ENCODE peak calls at places on chromosomes 12 and 14, in six cellular contexts. W, L, B, G, Y and J are unnamed samples.

GRCh38 chr12:126791122-126791521 is 1475.8 kb upstream of the TMEM132C start:
- DNase-seq in L (no peak), G (no peak), B (no peak), W (no peak), Y (no peak), J (no peak)

GRCh38 chr12:27552886-27553560 is 29.0 kb downstream of the PPFIBP1 start:
- DNase-seq in Y (no peak), G (no peak), W (no peak), B (no peak), L (no peak), J (no peak)

GRCh38 chr14:95504135-95505029 is 12.1 kb downstream of the SYNE3 start:
- DNase-seq in B (no peak), L (no peak), W (no peak), G (no peak), Y (no peak), J (peak; percentile 81)

GRCh38 chr12:6635856-6636521 is at the start of gene LPAR5:
- DNase-seq in B (peak; percentile 27), L (no peak), W (no peak), G (no peak), Y (no peak), J (no peak)

GRCh38 chr12:70994217-70994788 is 73.8 kb upstream of the PTPRR start:
- DNase-seq in L (no peak), G (no peak), W (no peak), B (no peak), Y (no peak), J (peak; percentile 91)

GRCh38 chr14:87467578-87467977 is 525.4 kb downstream of the GALC start:
- DNase-seq in L (no peak), W (no peak), G (no peak), Y (no peak), B (no peak), J (no peak)

GRCh38 chr12:105226219-105226618 is 9.8 kb downstream of the APPL2 start:
- DNase-seq in L (peak; percentile 50), G (no peak), Y (peak; percentile 28), W (peak; percentile 74), B (peak; percentile 8), J (peak; percentile 89)

GRCh38 chr14:60313093-60313492 is 64.1 kb downstream of the PPM1A start:
- DNase-seq in Y (peak; percentile 92), B (no peak), L (no peak), G (no peak), W (no peak), J (peak; percentile 40)

GRCh38 chr12:23895792-23896218 is 53.7 kb downstream of the SOX5 start:
- DNase-seq in B (no peak), L (no peak), Y (peak; percentile 84), G (no peak), W (no peak), J (no peak)

GRCh38 chr12:38689704-38690103 is 215.7 kb downstream of the CPNE8 start:
- DNase-seq in L (no peak), G (no peak), B (no peak), Y (no peak), W (no peak), J (peak; percentile 51)

GRCh38 chr12:34033628-34034296 is 11.5 kb downstream of the ALG10 start:
- DNase-seq in B (peak; percentile 30), W (no peak), L (no peak), G (no peak), Y (peak; percentile 19), J (peak; percentile 46)

GRCh38 chr12:65501093-65501621 is 222.7 kb downstream of the MSRB3 start:
- DNase-seq in B (no peak), L (peak; percentile 79), Y (no peak), G (no peak), W (peak; percentile 7), J (peak; percentile 48)

GRCh38 chr14:30996892-30997659 is 28.4 kb upstream of the AP4S1 start:
- DNase-seq in B (no peak), Y (peak; percentile 70), W (no peak), G (no peak), L (no peak), J (no peak)

GRCh38 chr12:12909228-12909994 is 18.0 kb downstream of the GPRC5A start:
- DNase-seq in B (peak; percentile 6), Y (no peak), L (no peak), G (no peak), W (no peak), J (no peak)

GRCh38 chr12:6607751-6608591 is 792 bp upstream of the CHD4 start:
- DNase-seq in L (no peak), B (peak; percentile 77), Y (peak; percentile 70), G (peak; percentile 87), W (no peak), J (peak; percentile 60)

GRCh38 chr12:128771681-128772080 is 52.1 kb downstream of the SLC15A4 start:
- DNase-seq in Y (no peak), G (no peak), W (no peak), L (no peak), B (no peak), J (no peak)

GRCh38 chr12:20527396-20528154 is 159.2 kb downstream of the PDE3A start:
- DNase-seq in B (no peak), G (no peak), Y (no peak), L (no peak), W (no peak), J (no peak)

GRCh38 chr12:131096681-131097181 is 143.0 kb downstream of the ADGRD1 start:
- DNase-seq in W (no peak), L (no peak), B (no peak), G (peak; percentile 3), Y (no peak), J (no peak)

GRCh38 chr12:89960607-89961394 is 252.2 kb upstream of the ATP2B1 start:
- DNase-seq in Y (no peak), G (no peak), B (no peak), W (no peak), L (no peak), J (no peak)

GRCh38 chr14:55128386-55129085 is 516 bp upstream of the LGALS3 start:
- DNase-seq in G (no peak), Y (no peak), L (no peak), W (no peak), B (no peak), J (no peak)

GRCh38 chr14:31829256-31829923 is 247.7 kb upstream of the ARHGAP5 start:
- DNase-seq in G (no peak), B (no peak), L (no peak), Y (peak; percentile 56), W (no peak), J (no peak)

GRCh38 chr12:77630341-77630740 is 200.4 kb upstream of the NAV3 start:
- DNase-seq in G (peak; percentile 12), B (no peak), W (no peak), L (no peak), Y (no peak), J (no peak)

GRCh38 chr12:4975574-4975973 is 65.9 kb downstream of the KCNA1 start:
- DNase-seq in Y (peak; percentile 23), G (peak; percentile 73), B (no peak), L (no peak), W (no peak), J (no peak)

GRCh38 chr12:119704065-119704747 is 36.3 kb downstream of the PRKAB1 start:
- DNase-seq in G (no peak), W (peak; percentile 27), L (peak; percentile 55), B (no peak), Y (no peak), J (no peak)

GRCh38 chr12:33322519-33322918 is 117.1 kb downstream of the SYT10 start:
- DNase-seq in B (no peak), G (no peak), W (no peak), L (no peak), Y (no peak), J (no peak)

GRCh38 chr12:27185234-27186045 is 58.6 kb upstream of the STK38L start:
- DNase-seq in B (peak; percentile 16), Y (no peak), L (no peak), G (no peak), W (no peak), J (no peak)

GRCh38 chr14:78967111-78967809 is 797.1 kb downstream of the NRXN3 start:
- DNase-seq in G (no peak), W (no peak), Y (no peak), B (no peak), L (no peak), J (peak; percentile 30)

GRCh38 chr12:108231909-108232434 is 102.9 kb downstream of the WSCD2 start:
- DNase-seq in L (no peak), W (no peak), Y (no peak), G (no peak), B (no peak), J (no peak)
- H3K27me3 ChIP-seq in L (peaks cover 47% of the 10 kb centered on the region), W (no peaks in the 10 kb centered on the region), Y (no peaks in the 10 kb centered on the region), G (peaks cover 62% of the 10 kb centered on the region), B (no peaks in the 10 kb centered on the region), J (no peaks in the 10 kb centered on the region)

GRCh38 chr12:132276720-132277373 is 52.5 kb downstream of the GALNT9 start:
- DNase-seq in B (no peak), G (no peak), W (no peak), Y (no peak), L (no peak), J (no peak)

GRCh38 chr12:132279184-132279889 is 50.1 kb downstream of the GALNT9 start:
- DNase-seq in B (no peak), L (peak; percentile 79), W (no peak), G (no peak), Y (peak; percentile 27), J (peak; percentile 58)

GRCh38 chr12:132277374-132277801 is 52.0 kb downstream of the GALNT9 start:
- DNase-seq in L (no peak), Y (no peak), G (no peak), W (no peak), B (no peak), J (no peak)

GRCh38 chr12:132278421-132279183 is 50.8 kb downstream of the GALNT9 start:
- DNase-seq in G (no peak), L (no peak), W (no peak), Y (no peak), B (no peak), J (no peak)

GRCh38 chr12:132277961-132278360 is 51.4 kb downstream of the GALNT9 start:
- DNase-seq in Y (no peak), L (no peak), B (no peak), W (no peak), G (no peak), J (no peak)
- H3K27me3 ChIP-seq in Y (no peaks in the 10 kb centered on the region), L (peaks cover 100% of the 10 kb centered on the region), B (no peaks in the 10 kb centered on the region), W (peaks cover 74% of the 10 kb centered on the region), G (no peaks in the 10 kb centered on the region), J (no peaks in the 10 kb centered on the region)

GRCh38 chr12:122985590-122986257 is 5.2 kb downstream of the ARL6IP4 start:
- DNase-seq in G (no peak), L (no peak), W (no peak), Y (no peak), B (no peak), J (no peak)
- H3K27me3 ChIP-seq in G (no peaks in the 10 kb centered on the region), L (no peaks in the 10 kb centered on the region), W (no peaks in the 10 kb centered on the region), Y (no peaks in the 10 kb centered on the region), B (no peaks in the 10 kb centered on the region), J (no peaks in the 10 kb centered on the region)

DNA sequence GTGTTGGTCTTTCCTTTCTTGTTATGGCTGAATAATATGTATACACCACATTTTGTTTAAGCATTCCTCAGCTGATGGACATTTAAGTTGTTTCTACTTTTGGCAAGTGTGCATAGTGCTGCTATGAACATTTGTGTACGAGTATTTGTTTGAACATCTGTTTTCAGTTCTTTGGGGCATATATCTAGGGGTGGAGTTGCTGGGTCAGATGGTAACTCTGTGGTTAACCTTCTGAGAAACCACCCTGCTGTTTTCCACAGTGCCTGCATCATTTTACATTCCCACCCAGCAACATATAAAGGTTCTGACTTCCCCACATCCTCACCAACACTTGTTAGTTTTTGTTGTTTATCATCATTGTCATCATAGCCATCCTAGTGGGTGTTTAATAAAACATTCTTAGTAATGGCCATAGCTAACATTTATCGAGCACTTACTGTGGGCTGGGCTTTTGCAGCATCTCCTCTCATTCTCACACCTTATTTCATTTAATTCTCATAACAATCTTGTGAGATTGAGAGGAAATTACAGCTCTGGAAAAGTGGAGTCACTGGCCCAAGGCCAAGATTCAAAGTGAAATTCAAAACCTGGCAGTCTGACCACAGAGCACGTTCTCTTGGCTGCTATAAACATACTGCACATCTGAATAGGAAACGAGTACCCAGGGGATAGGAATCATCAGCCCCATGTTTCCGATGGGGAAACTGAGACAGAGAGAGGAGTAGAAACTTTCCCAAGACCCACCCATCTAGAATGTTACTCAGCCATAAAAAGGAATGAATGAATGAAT is 193.6 kb downstream of the KSR2 start:
- DNase-seq in L (no peak), B (no peak), Y (no peak), W (no peak), G (no peak), J (no peak)
- H3K27me3 ChIP-seq in L (peaks cover 39% of the 10 kb centered on the region), B (no peaks in the 10 kb centered on the region), Y (no peaks in the 10 kb centered on the region), W (no peaks in the 10 kb centered on the region), G (peaks cover 3% of the 10 kb centered on the region), J (peaks cover 3% of the 10 kb centered on the region)